ENCODE peak calls at places on chromosomes 5 and 9, in ten cellular contexts. Q is EL, S is amniotic stem cell, E is left colon, C is NCI-H524, W is GM04504, U is substantia nigra, F is NCI-H510A treated with DMSO at 0.1 percent for 48 hours, B is HTR-8/SVneo, Y is progenitor cell of endocrine pancreas. R is an unnamed sample.

GRCh38 chr5:10581424-10581748 is 17.5 kb downstream of the ANKRD33B start:
- DNase-seq in Q (no peak), S (no peak), E (no peak), C (no peak), W (no peak), U (no peak), F (no peak), B (no peak), Y (no peak), R (no peak)

GRCh38 chr5:132136906-132137305 is 63.3 kb downstream of the CSF2 start:
- DNase-seq in Q (peak), S (no peak), E (no peak), C (peak), W (peak), U (no peak), F (no peak), B (no peak), Y (no peak), R (no peak)

GRCh38 chr9:112361602-112362001 is 18.3 kb upstream of the HSDL2 start:
- DNase-seq in Q (peak), S (peak), E (no peak), C (peak), W (peak), U (no peak), F (peak), B (peak), Y (no peak), R (peak)

GRCh38 chr5:2801602-2802525 is 50.4 kb upstream of the IRX2 start:
- DNase-seq in Q (no peak), S (no peak), E (no peak), C (peak), W (no peak), U (no peak), F (no peak), B (no peak), Y (no peak), R (no peak)

GRCh38 chr9:83281306-83282255 is 218.6 kb upstream of the RASEF start:
- DNase-seq in Q (peak), S (peak), E (no peak), C (peak), W (peak), U (no peak), F (no peak), B (no peak), Y (no peak), R (no peak)

GRCh38 chr5:173969167-173970049 is 19.6 kb upstream of the C5orf47 start:
- DNase-seq in Q (peak), S (peak), E (no peak), C (no peak), W (no peak), U (no peak), F (peak), B (no peak), Y (no peak), R (no peak)

GRCh38 chr5:157398310-157398709 is 61.7 kb upstream of the NIPAL4 start:
- DNase-seq in Q (no peak), S (no peak), E (no peak), C (no peak), W (no peak), U (no peak), F (no peak), B (no peak), Y (no peak), R (no peak)

GRCh38 chr5:151066920-151067319 is 13.9 kb downstream of the TNIP1 start:
- DNase-seq in Q (no peak), S (no peak), E (no peak), C (no peak), W (no peak), U (no peak), F (no peak), B (no peak), Y (no peak), R (no peak)

GRCh38 chr9:137741330-137741729 is 122.5 kb downstream of the EHMT1 start:
- DNase-seq in Q (no peak), S (no peak), E (no peak), C (no peak), W (no peak), U (no peak), F (no peak), B (no peak), Y (no peak), R (no peak)

GRCh38 chr5:64497390-64497789 is 8.4 kb upstream of the RGS7BP start:
- DNase-seq in Q (peak), S (peak), E (no peak), C (no peak), W (no peak), U (no peak), F (no peak), B (peak), Y (no peak), R (no peak)

GRCh38 chr9:114989600-114990410 is 59.4 kb upstream of the TNFSF8 start:
- DNase-seq in Q (no peak), S (no peak), E (no peak), C (no peak), W (no peak), U (no peak), F (no peak), B (no peak), Y (no peak), R (no peak)

GRCh38 chr9:110583237-110583636 is 3.7 kb upstream of the SVEP1 start:
- DNase-seq in Q (peak), S (no peak), E (no peak), C (no peak), W (no peak), U (no peak), F (no peak), B (peak), Y (no peak), R (no peak)

GRCh38 chr5:36919650-36920049 is 43.1 kb downstream of the NIPBL start:
- DNase-seq in Q (no peak), S (no peak), E (no peak), C (no peak), W (no peak), U (no peak), F (no peak), B (no peak), Y (no peak), R (no peak)

GRCh38 chr9:126692041-126692758 is 78.5 kb downstream of the LMX1B start:
- DNase-seq in Q (no peak), S (no peak), E (no peak), C (peak), W (no peak), U (no peak), F (no peak), B (no peak), Y (no peak), R (no peak)

GRCh38 chr5:149172261-149172660 is 31.0 kb downstream of the ABLIM3 start:
- DNase-seq in Q (peak), S (peak), E (no peak), C (no peak), W (peak), U (no peak), F (no peak), B (peak), Y (no peak), R (no peak)

R was measured in endothelial cell.